ENCODE peak calls at places on chromosomes 4 and X, in four cellular contexts. One of them, this sample, is unnamed.

GRCh38 chrX:9189286-9189685 is 155.4 kb upstream of the FAM9B start:
- DNase-seq in ovary: no peak
- DNase-seq in prostate gland: no peak
- DNase-seq in fibroblast of lung: no peak
- DNase-seq in this sample: no peak

GRCh38 chrX:15761564-15762191 is 23.6 kb downstream of the CA5B start:
- DNase-seq in fibroblast of lung: no peak
- DNase-seq in ovary: no peak
- DNase-seq in prostate gland: no peak
- DNase-seq in this sample: peak; percentile 26

GRCh38 chr4:121127100-121127499 is 37.0 kb downstream of the TNIP3 start:
- DNase-seq in prostate gland: no peak
- DNase-seq in ovary: no peak
- DNase-seq in fibroblast of lung: no peak
- DNase-seq in this sample: no peak

GRCh38 chrX:71870337-71871098 is 40.1 kb upstream of the NHSL2 start:
- DNase-seq in ovary: no peak
- DNase-seq in fibroblast of lung: peak; percentile 45
- DNase-seq in prostate gland: no peak
- DNase-seq in this sample: no peak

GRCh38 chr4:101158136-101158485 is 189.2 kb downstream of the PPP3CA start:
- DNase-seq in prostate gland: no peak
- DNase-seq in fibroblast of lung: peak; percentile 51
- DNase-seq in ovary: no peak
- DNase-seq in this sample: no peak

GRCh38 chrX:46758956-46759644 is at the start of gene SLC9A7:
- DNase-seq in prostate gland: peak; percentile 66
- DNase-seq in ovary: peak; percentile 72
- DNase-seq in fibroblast of lung: peak; percentile 66
- DNase-seq in this sample: peak; percentile 76

GRCh38 chr4:70632028-70632427 is 3.5 kb downstream of the ENAM start:
- DNase-seq in fibroblast of lung: peak; percentile 74
- DNase-seq in ovary: no peak
- DNase-seq in prostate gland: no peak
- DNase-seq in this sample: no peak

GRCh38 chr4:73589261-73589847 is 30.9 kb downstream of the RASSF6 start:
- DNase-seq in prostate gland: peak; percentile 24
- DNase-seq in ovary: no peak
- DNase-seq in fibroblast of lung: peak; percentile 76
- DNase-seq in this sample: no peak

GRCh38 chr4:149896428-149896827 is 80.8 kb upstream of the IQCM start:
- DNase-seq in fibroblast of lung: peak; percentile 53
- DNase-seq in prostate gland: no peak
- DNase-seq in ovary: no peak
- DNase-seq in this sample: no peak

GRCh38 chrX:123291623-123292022 is 107.5 kb downstream of the GRIA3 start:
- DNase-seq in ovary: no peak
- DNase-seq in fibroblast of lung: no peak
- DNase-seq in prostate gland: no peak
- DNase-seq in this sample: no peak

GRCh38 chr4:111283066-111283677 is 660.3 kb upstream of the PITX2 start:
- DNase-seq in fibroblast of lung: peak; percentile 23
- DNase-seq in ovary: no peak
- DNase-seq in prostate gland: peak; percentile 13
- DNase-seq in this sample: peak; percentile 74

GRCh38 chr4:184669251-184669650 is 19.7 kb downstream of the PRIMPOL start:
- DNase-seq in ovary: no peak
- DNase-seq in prostate gland: no peak
- DNase-seq in fibroblast of lung: peak; percentile 43
- DNase-seq in this sample: no peak

GRCh38 chr4:26753642-26754041 is 107.0 kb upstream of the STIM2 start:
- DNase-seq in fibroblast of lung: peak; percentile 90
- DNase-seq in ovary: peak; percentile 8
- DNase-seq in prostate gland: peak; percentile 64
- DNase-seq in this sample: no peak

GRCh38 chr4:116829187-116829586 is 256.2 kb downstream of the TRAM1L1 start:
- DNase-seq in prostate gland: no peak
- DNase-seq in ovary: no peak
- DNase-seq in fibroblast of lung: no peak
- DNase-seq in this sample: no peak

GRCh38 chr4:70544279-70544870 is 26.0 kb downstream of the AMTN start:
- DNase-seq in ovary: no peak
- DNase-seq in prostate gland: no peak
- DNase-seq in fibroblast of lung: peak; percentile 9
- DNase-seq in this sample: no peak

GRCh38 chrX:77061533-77061932 is 385.7 kb upstream of the FGF16 start:
- DNase-seq in fibroblast of lung: no peak
- DNase-seq in ovary: no peak
- DNase-seq in prostate gland: no peak
- DNase-seq in this sample: no peak

GRCh38 chr4:70715097-70715496 is 6.7 kb upstream of the RUFY3 start:
- DNase-seq in fibroblast of lung: peak; percentile 39
- DNase-seq in prostate gland: no peak
- DNase-seq in ovary: no peak
- DNase-seq in this sample: no peak

GRCh38 chr4:92455956-92456355 is 152.2 kb downstream of the GRID2 start:
- DNase-seq in prostate gland: no peak
- DNase-seq in ovary: no peak
- DNase-seq in fibroblast of lung: no peak
- DNase-seq in this sample: no peak

GRCh38 chrX:786441-786881 is 155.9 kb downstream of the SHOX start:
- DNase-seq in ovary: no peak
- DNase-seq in fibroblast of lung: no peak
- DNase-seq in prostate gland: no peak
- DNase-seq in this sample: peak; percentile 4

GRCh38 chrX:38940547-38940946 is 139.3 kb downstream of the MID1IP1 start:
- DNase-seq in ovary: no peak
- DNase-seq in fibroblast of lung: peak; percentile 25
- DNase-seq in prostate gland: no peak
- DNase-seq in this sample: no peak

GRCh38 chr4:78293348-78293747 is 236.2 kb downstream of the FRAS1 start:
- DNase-seq in ovary: no peak
- DNase-seq in fibroblast of lung: peak; percentile 84
- DNase-seq in prostate gland: no peak
- DNase-seq in this sample: no peak

GRCh38 chr4:153249199-153250154 is 45.2 kb downstream of the TRIM2 start:
- DNase-seq in ovary: peak; percentile 74
- DNase-seq in prostate gland: peak; percentile 75
- DNase-seq in fibroblast of lung: peak; percentile 79
- DNase-seq in this sample: peak; percentile 90

GRCh38 chr4:87950516-87950915 is 25.0 kb upstream of the SPP1 start:
- DNase-seq in prostate gland: no peak
- DNase-seq in fibroblast of lung: no peak
- DNase-seq in ovary: no peak
- DNase-seq in this sample: no peak

GRCh38 chrX:108303682-108304081 is 134.5 kb downstream of the COL4A6 start:
- DNase-seq in fibroblast of lung: no peak
- DNase-seq in ovary: no peak
- DNase-seq in prostate gland: no peak
- DNase-seq in this sample: no peak

GRCh38 chr4:128528177-128528576 is 240.6 kb upstream of the PGRMC2 start:
- DNase-seq in fibroblast of lung: peak; percentile 3
- DNase-seq in ovary: no peak
- DNase-seq in prostate gland: no peak
- DNase-seq in this sample: no peak
- H3K4me3 ChIP-seq in fibroblast of lung: no peak overlapping the region
- H3K4me3 ChIP-seq in ovary: no peak overlapping the region
- H3K4me3 ChIP-seq in prostate gland: no peak overlapping the region
- H3K4me3 ChIP-seq in this sample: no peak overlapping the region

DNA sequence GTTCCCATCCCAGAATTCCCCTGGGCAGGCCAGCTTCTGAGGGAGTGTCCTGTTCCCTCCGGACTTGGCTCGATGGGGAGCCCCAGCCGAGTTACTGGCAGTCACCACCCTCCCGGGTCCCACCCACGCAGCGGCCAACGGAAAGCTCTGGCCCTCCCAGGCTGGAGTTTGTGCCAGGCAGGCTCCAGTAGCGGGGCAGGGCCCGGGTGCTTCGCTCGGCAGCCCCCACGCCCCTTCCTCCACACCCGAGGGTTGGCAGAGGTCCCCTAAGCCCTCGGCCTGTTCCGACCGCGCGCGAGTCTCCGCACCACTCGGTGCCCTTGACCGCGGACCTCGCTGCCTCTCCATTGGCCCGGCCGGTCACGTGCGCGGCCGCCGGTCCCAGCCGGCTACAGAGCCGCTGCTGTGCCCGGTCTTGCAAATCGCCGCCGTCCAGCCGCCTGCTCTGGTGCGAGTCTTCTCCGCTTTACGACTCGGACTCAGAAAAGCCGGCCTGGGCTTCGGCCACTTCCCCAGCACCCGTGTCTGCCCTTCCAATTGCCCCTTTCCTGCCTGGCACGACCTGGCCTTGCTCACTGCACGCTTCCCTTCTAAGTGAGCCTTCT is 20.8 kb upstream of the MTM1 start:
- DNase-seq in fibroblast of lung: peak; percentile 57
- DNase-seq in prostate gland: peak; percentile 34
- DNase-seq in ovary: peak; percentile 81
- DNase-seq in this sample: peak; percentile 71
- H3K4me1 ChIP-seq in fibroblast of lung: peaks cover 3% of the 10 kb centered on the region
- H3K4me1 ChIP-seq in prostate gland: no peaks in the 10 kb centered on the region
- H3K4me1 ChIP-seq in ovary: peaks cover 6% of the 10 kb centered on the region
- H3K4me1 ChIP-seq in this sample: peaks cover 6% of the 10 kb centered on the region

GRCh38 chr4:145760961-145761929 is 81.3 kb downstream of the C4orf51 start:
- DNase-seq in ovary: no peak
- DNase-seq in fibroblast of lung: no peak
- DNase-seq in prostate gland: no peak
- DNase-seq in this sample: no peak
- H3K4me3 ChIP-seq in ovary: no peak overlapping the region
- H3K4me3 ChIP-seq in fibroblast of lung: no peak overlapping the region
- H3K4me3 ChIP-seq in prostate gland: no peak overlapping the region
- H3K4me3 ChIP-seq in this sample: no peak overlapping the region

GRCh38 chr4:99845708-99846469 is 29.3 kb downstream of the DAPP1 start:
- DNase-seq in fibroblast of lung: no peak
- DNase-seq in prostate gland: no peak
- DNase-seq in ovary: no peak
- DNase-seq in this sample: no peak
- H3K4me1 ChIP-seq in fibroblast of lung: no peaks in the 10 kb centered on the region
- H3K4me1 ChIP-seq in prostate gland: no peaks in the 10 kb centered on the region
- H3K4me1 ChIP-seq in ovary: peaks cover 6% of the 10 kb centered on the region
- H3K4me1 ChIP-seq in this sample: no peaks in the 10 kb centered on the region

GRCh38 chr4:177228599-177228998 is 81.1 kb upstream of the NEIL3 start:
- DNase-seq in fibroblast of lung: no peak
- DNase-seq in prostate gland: no peak
- DNase-seq in ovary: no peak
- DNase-seq in this sample: no peak
- H3K4me3 ChIP-seq in fibroblast of lung: no peak overlapping the region
- H3K4me3 ChIP-seq in prostate gland: no peak overlapping the region
- H3K4me3 ChIP-seq in ovary: no peak overlapping the region
- H3K4me3 ChIP-seq in this sample: no peak overlapping the region

GRCh38 chr4:94458682-94459081 is 6.9 kb downstream of the PDLIM5 start:
- DNase-seq in ovary: no peak
- DNase-seq in fibroblast of lung: no peak
- DNase-seq in prostate gland: no peak
- DNase-seq in this sample: no peak

GRCh38 chr4:94459462-94460161 is 7.9 kb downstream of the PDLIM5 start:
- DNase-seq in fibroblast of lung: no peak
- DNase-seq in ovary: no peak
- DNase-seq in prostate gland: no peak
- DNase-seq in this sample: no peak

GRCh38 chr4:94454405-94454804 is 2.7 kb downstream of the PDLIM5 start:
- DNase-seq in prostate gland: no peak
- DNase-seq in fibroblast of lung: peak; percentile 55
- DNase-seq in ovary: no peak
- DNase-seq in this sample: no peak

GRCh38 chr4:94455081-94455480 is 3.3 kb downstream of the PDLIM5 start:
- DNase-seq in prostate gland: peak; percentile 72
- DNase-seq in fibroblast of lung: peak; percentile 87
- DNase-seq in ovary: peak; percentile 26
- DNase-seq in this sample: peak; percentile 76

GRCh38 chr4:94457692-94458106 is 6.0 kb downstream of the PDLIM5 start:
- DNase-seq in prostate gland: no peak
- DNase-seq in fibroblast of lung: peak; percentile 66
- DNase-seq in ovary: no peak
- DNase-seq in this sample: no peak
- H3K4me1 ChIP-seq in prostate gland: no peaks in the 10 kb centered on the region
- H3K4me1 ChIP-seq in fibroblast of lung: peaks cover 3% of the 10 kb centered on the region
- H3K4me1 ChIP-seq in ovary: peaks cover 1% of the 10 kb centered on the region
- H3K4me1 ChIP-seq in this sample: no peaks in the 10 kb centered on the region

GRCh38 chr4:93947318-93947717 is 118.8 kb downstream of the ATOH1 start:
- DNase-seq in prostate gland: no peak
- DNase-seq in fibroblast of lung: no peak
- DNase-seq in ovary: no peak
- DNase-seq in this sample: no peak
- H3K4me3 ChIP-seq in prostate gland: no peak overlapping the region
- H3K4me3 ChIP-seq in fibroblast of lung: no peak overlapping the region
- H3K4me3 ChIP-seq in ovary: no peak overlapping the region
- H3K4me3 ChIP-seq in this sample: no peak overlapping the region